ENCODE peak calls at places on chromosomes 4 and X, in eight cellular contexts. B is CD4-positive, CD25-positive, alpha-beta regulatory T cell; Y is stimulated activated CD4-positive, alpha-beta T cell treated with anti-CD3 and anti-CD28 coated beads, Interleukin-1b, Interleukin-23, amount 100 ng/mL, for 24 hours; O is GM12878; L is NCI-H774; N is endothelial cell; H is stimulated activated naive CD8-positive, alpha-beta T cell treated with anti-CD3 and anti-CD28 coated beads, Interleukin-15, Interleukin-2, amounts not matched to agents 100 U/mL and 50 U/mL, for 24 hours; D is HFFc6. Q is an unnamed sample.
A peak's percentile ranks its signal among the peaks of the same experiment; 100 is the strongest.

GRCh38 chr4:189090174-189090814 is 850.4 kb upstream of the FRG1 start:
- DNase-seq in B (no peak), Y (no peak), O (no peak), L (no peak), N (peak; percentile 27), H (no peak), D (peak; percentile 30), Q (peak; percentile 4)

GRCh38 chrX:131764224-131764623 is 220.3 kb downstream of the OR13H1 start:
- DNase-seq in B (no peak), Y (no peak), O (no peak), L (no peak), N (no peak), H (no peak), D (no peak), Q (no peak)

GRCh38 chr4:20251796-20252655 is at the start of gene SLIT2:
- DNase-seq in B (no peak), Y (no peak), O (no peak), L (peak; percentile 79), N (peak; percentile 87), H (peak; percentile 38), D (peak; percentile 79), Q (peak; percentile 73)

GRCh38 chr4:111639876-111640275 is 505.4 kb upstream of the FAM241A start:
- DNase-seq in B (no peak), Y (no peak), O (no peak), L (no peak), N (no peak), H (no peak), D (peak; percentile 40), Q (no peak)

GRCh38 chr4:48891028-48891619 is 15.4 kb downstream of the OCIAD2 start:
- DNase-seq in B (no peak), Y (no peak), O (no peak), L (no peak), N (no peak), H (no peak), D (no peak), Q (no peak)

GRCh38 chr4:48483777-48484493 is 792 bp downstream of the SLC10A4 start:
- DNase-seq in B (no peak), Y (no peak), O (no peak), L (no peak), N (no peak), H (peak; percentile 15), D (no peak), Q (no peak)

GRCh38 chr4:56408978-56409377 is 21.7 kb upstream of the AASDH start:
- DNase-seq in B (no peak), Y (no peak), O (no peak), L (no peak), N (no peak), H (no peak), D (no peak), Q (no peak)

GRCh38 chr4:155973639-155974475 is 20.2 kb upstream of the CTSO start:
- DNase-seq in B (no peak), Y (no peak), O (no peak), L (no peak), N (no peak), H (no peak), D (no peak), Q (no peak)

GRCh38 chr4:11426716-11427115 is 2.0 kb downstream of the HS3ST1 start:
- DNase-seq in B (no peak), Y (no peak), O (no peak), L (no peak), N (no peak), H (no peak), D (no peak), Q (no peak)

GRCh38 chr4:18020671-18021469 is 685 bp downstream of the LCORL start:
- DNase-seq in B (peak; percentile 24), Y (no peak), O (peak; percentile 32), L (peak; percentile 28), N (peak; percentile 66), H (peak; percentile 54), D (peak; percentile 80), Q (peak; percentile 51)

GRCh38 chr4:37685211-37685725 is 908 bp downstream of the RELL1 start:
- DNase-seq in B (peak; percentile 77), Y (no peak), O (no peak), L (no peak), N (no peak), H (peak; percentile 36), D (peak; percentile 40), Q (peak; percentile 50)

GRCh38 chr4:145176641-145177432 is 3.6 kb downstream of the OTUD4 start:
- DNase-seq in B (peak; percentile 46), Y (no peak), O (no peak), L (no peak), N (no peak), H (no peak), D (no peak), Q (peak; percentile 19)

GRCh38 chr4:88675543-88675942 is 22.1 kb downstream of the NAP1L5 start:
- DNase-seq in B (no peak), Y (no peak), O (no peak), L (no peak), N (no peak), H (no peak), D (no peak), Q (no peak)

GRCh38 chr4:78074747-78075146 is 17.6 kb downstream of the FRAS1 start:
- DNase-seq in B (no peak), Y (no peak), O (no peak), L (no peak), N (no peak), H (no peak), D (no peak), Q (no peak)

GRCh38 chrX:40423299-40423698 is 157.5 kb upstream of the ATP6AP2 start:
- DNase-seq in B (no peak), Y (no peak), O (no peak), L (no peak), N (no peak), H (no peak), D (no peak), Q (no peak)

GRCh38 chr4:168551211-168551610 is 54.4 kb downstream of the PALLD start:
- DNase-seq in B (no peak), Y (no peak), O (no peak), L (no peak), N (no peak), H (no peak), D (peak; percentile 89), Q (no peak)

GRCh38 chrX:97389761-97390192 is 506.1 kb downstream of the RPA4 start:
- DNase-seq in B (no peak), Y (no peak), O (no peak), L (no peak), N (no peak), H (no peak), D (peak; percentile 57), Q (no peak)

GRCh38 chr4:85732124-85732523 is 257.2 kb downstream of the ARHGAP24 start:
- DNase-seq in B (no peak), Y (no peak), O (no peak), L (peak; percentile 54), N (no peak), H (no peak), D (no peak), Q (peak; percentile 23)

GRCh38 chr4:15536552-15537499 is 67.1 kb downstream of the CC2D2A start:
- DNase-seq in B (no peak), Y (no peak), O (no peak), L (no peak), N (no peak), H (no peak), D (no peak), Q (no peak)

GRCh38 chr4:103400405-103400804 is 202.3 kb upstream of the CENPE start:
- DNase-seq in B (no peak), Y (no peak), O (peak; percentile 12), L (no peak), N (no peak), H (no peak), D (no peak), Q (no peak)

GRCh38 chr4:8410641-8411271 is 29.8 kb downstream of the ACOX3 start:
- DNase-seq in B (no peak), Y (no peak), O (no peak), L (no peak), N (peak; percentile 80), H (no peak), D (peak; percentile 41), Q (peak; percentile 52)

GRCh38 chr4:154720618-154721267 is 23.1 kb upstream of the LRAT start:
- DNase-seq in B (no peak), Y (no peak), O (no peak), L (no peak), N (no peak), H (no peak), D (no peak), Q (no peak)

GRCh38 chr4:99886146-99886545 is 8.1 kb downstream of the LAMTOR3 start:
- DNase-seq in B (no peak), Y (no peak), O (no peak), L (no peak), N (no peak), H (no peak), D (no peak), Q (no peak)

GRCh38 chr4:130563185-130563890 is 1467.4 kb downstream of the C4orf33 start:
- DNase-seq in B (no peak), Y (no peak), O (no peak), L (peak; percentile 28), N (peak; percentile 27), H (no peak), D (peak; percentile 80), Q (peak; percentile 24)

GRCh38 chr4:144894525-144894924 is 203.5 kb downstream of the ANAPC10 start:
- DNase-seq in B (no peak), Y (no peak), O (no peak), L (no peak), N (no peak), H (no peak), D (peak; percentile 16), Q (no peak)

GRCh38 chr4:6393544-6394475 is 78.6 kb downstream of the PPP2R2C start:
- DNase-seq in B (no peak), Y (no peak), O (no peak), L (no peak), N (no peak), H (no peak), D (no peak), Q (no peak)

GRCh38 chr4:173410106-173410505 is 11.2 kb upstream of the SCRG1 start:
- DNase-seq in B (no peak), Y (no peak), O (no peak), L (no peak), N (no peak), H (no peak), D (no peak), Q (peak; percentile 37)

GRCh38 chr4:117783716-117784115 is 250.6 kb upstream of the NDST3 start:
- DNase-seq in B (no peak), Y (no peak), O (no peak), L (no peak), N (no peak), H (no peak), D (no peak), Q (no peak)

GRCh38 chr4:67327245-67327860 is 217.9 kb downstream of the CENPC start:
- DNase-seq in B (peak; percentile 35), Y (peak; percentile 10), O (peak; percentile 9), L (peak; percentile 19), N (peak; percentile 70), H (peak; percentile 48), D (peak; percentile 29), Q (peak; percentile 61)

GRCh38 chr4:165394275-165394674 is 15.5 kb downstream of the CPE start:
- DNase-seq in B (no peak), Y (no peak), O (no peak), L (no peak), N (no peak), H (no peak), D (no peak), Q (no peak)

GRCh38 chrX:133495464-133496391 is 80.4 kb upstream of the GPC4 start:
- DNase-seq in B (no peak), Y (no peak), O (no peak), L (no peak), N (no peak), H (no peak), D (no peak), Q (peak; percentile 54)

Q was measured in small intestine.